ENCODE peak calls at places on chromosomes 16 and 17, in eight cellular contexts. One of them, this sample, is unnamed.

GRCh38 chr17:39095309-39095686 is 56.1 kb downstream of the PLXDC1 start:
- DNase-seq in caudate nucleus: no peak
- DNase-seq in GM04504: no peak
- DNase-seq in fibroblast of pulmonary artery: no peak
- DNase-seq in SHP77: no peak
- DNase-seq in stimulated activated CD4-positive, alpha-beta T cell treated with anti-CD3 and anti-CD28 coated beads, Interleukin-15, amount 100 ng/mL, for 24 hours: no peak
- DNase-seq in Panc1: no peak
- DNase-seq in pulmonary artery endothelial cell: no peak
- DNase-seq in this sample: no peak

GRCh38 chr17:39082482-39082881 is 69.0 kb downstream of the PLXDC1 start:
- DNase-seq in stimulated activated CD4-positive, alpha-beta T cell treated with anti-CD3 and anti-CD28 coated beads, Interleukin-15, amount 100 ng/mL, for 24 hours: no peak
- DNase-seq in caudate nucleus: no peak
- DNase-seq in pulmonary artery endothelial cell: no peak
- DNase-seq in SHP77: no peak
- DNase-seq in fibroblast of pulmonary artery: peak
- DNase-seq in GM04504: no peak
- DNase-seq in Panc1: no peak
- DNase-seq in this sample: no peak

GRCh38 chr17:19728114-19728495 is 11.7 kb upstream of the SLC47A2 start:
- DNase-seq in caudate nucleus: peak
- DNase-seq in fibroblast of pulmonary artery: peak
- DNase-seq in Panc1: no peak
- DNase-seq in GM04504: peak
- DNase-seq in SHP77: peak
- DNase-seq in pulmonary artery endothelial cell: peak
- DNase-seq in stimulated activated CD4-positive, alpha-beta T cell treated with anti-CD3 and anti-CD28 coated beads, Interleukin-15, amount 100 ng/mL, for 24 hours: no peak
- DNase-seq in this sample: no peak

GRCh38 chr17:8954339-8954738 is 11.2 kb downstream of the PIK3R5 start:
- DNase-seq in fibroblast of pulmonary artery: no peak
- DNase-seq in stimulated activated CD4-positive, alpha-beta T cell treated with anti-CD3 and anti-CD28 coated beads, Interleukin-15, amount 100 ng/mL, for 24 hours: peak
- DNase-seq in pulmonary artery endothelial cell: no peak
- DNase-seq in GM04504: no peak
- DNase-seq in SHP77: no peak
- DNase-seq in caudate nucleus: no peak
- DNase-seq in Panc1: no peak
- DNase-seq in this sample: peak

GRCh38 chr17:58421711-58422110 is 4.4 kb upstream of the RNF43 start:
- DNase-seq in Panc1: no peak
- DNase-seq in fibroblast of pulmonary artery: no peak
- DNase-seq in stimulated activated CD4-positive, alpha-beta T cell treated with anti-CD3 and anti-CD28 coated beads, Interleukin-15, amount 100 ng/mL, for 24 hours: no peak
- DNase-seq in GM04504: no peak
- DNase-seq in caudate nucleus: no peak
- DNase-seq in SHP77: no peak
- DNase-seq in pulmonary artery endothelial cell: no peak
- DNase-seq in this sample: no peak

GRCh38 chr16:67158637-67159600 is 790 bp downstream of the TRADD start:
- DNase-seq in GM04504: no peak
- DNase-seq in stimulated activated CD4-positive, alpha-beta T cell treated with anti-CD3 and anti-CD28 coated beads, Interleukin-15, amount 100 ng/mL, for 24 hours: peak
- DNase-seq in pulmonary artery endothelial cell: no peak
- DNase-seq in caudate nucleus: no peak
- DNase-seq in fibroblast of pulmonary artery: peak
- DNase-seq in SHP77: no peak
- DNase-seq in Panc1: no peak
- DNase-seq in this sample: peak

GRCh38 chr16:23712976-23713375 is at the start of gene ERN2:
- DNase-seq in GM04504: no peak
- DNase-seq in pulmonary artery endothelial cell: no peak
- DNase-seq in SHP77: no peak
- DNase-seq in caudate nucleus: no peak
- DNase-seq in stimulated activated CD4-positive, alpha-beta T cell treated with anti-CD3 and anti-CD28 coated beads, Interleukin-15, amount 100 ng/mL, for 24 hours: no peak
- DNase-seq in Panc1: no peak
- DNase-seq in fibroblast of pulmonary artery: no peak
- DNase-seq in this sample: no peak

GRCh38 chr17:74881073-74881472 is 8.3 kb upstream of the FDXR start:
- DNase-seq in Panc1: no peak
- DNase-seq in GM04504: no peak
- DNase-seq in SHP77: no peak
- DNase-seq in fibroblast of pulmonary artery: no peak
- DNase-seq in stimulated activated CD4-positive, alpha-beta T cell treated with anti-CD3 and anti-CD28 coated beads, Interleukin-15, amount 100 ng/mL, for 24 hours: no peak
- DNase-seq in caudate nucleus: no peak
- DNase-seq in pulmonary artery endothelial cell: no peak
- DNase-seq in this sample: no peak

This sample was measured in T follicular helper cell.